ENCODE peak calls at places on chromosomes 2 and 18, in six cellular contexts. One of them, this sample, is unnamed.

GRCh38 chr2:220279840-220280239 is 652.4 kb downstream of the SLC4A3 start:
- DNase-seq in anterior cingulate cortex: no peak
- DNase-seq in RKO: no peak
- DNase-seq in tibial artery: no peak
- DNase-seq in pancreas: no peak
- DNase-seq in uterus: no peak
- DNase-seq in this sample: no peak

GRCh38 chr2:26345284-26345553 is 724 bp upstream of the SELENOI start:
- DNase-seq in anterior cingulate cortex: no peak
- DNase-seq in RKO: no peak
- DNase-seq in tibial artery: no peak
- DNase-seq in pancreas: no peak
- DNase-seq in uterus: no peak
- DNase-seq in this sample: no peak

GRCh38 chr18:7904529-7904928 is 337.4 kb downstream of the PTPRM start:
- DNase-seq in anterior cingulate cortex: no peak
- DNase-seq in RKO: no peak
- DNase-seq in tibial artery: no peak
- DNase-seq in pancreas: no peak
- DNase-seq in uterus: no peak
- DNase-seq in this sample: no peak

GRCh38 chr2:209653164-209653563 is 118.5 kb upstream of the UNC80 start:
- DNase-seq in anterior cingulate cortex: no peak
- DNase-seq in RKO: no peak
- DNase-seq in tibial artery: no peak
- DNase-seq in pancreas: no peak
- DNase-seq in uterus: no peak
- DNase-seq in this sample: no peak

GRCh38 chr2:204072443-204073324 is 136.1 kb downstream of the ICOS start:
- DNase-seq in anterior cingulate cortex: no peak
- DNase-seq in RKO: no peak
- DNase-seq in tibial artery: no peak
- DNase-seq in pancreas: peak
- DNase-seq in uterus: no peak
- DNase-seq in this sample: no peak

GRCh38 chr2:109681633-109682032 is 67.5 kb downstream of the SOWAHC start:
- DNase-seq in anterior cingulate cortex: no peak
- DNase-seq in RKO: no peak
- DNase-seq in tibial artery: peak
- DNase-seq in pancreas: no peak
- DNase-seq in uterus: no peak
- DNase-seq in this sample: no peak

GRCh38 chr2:28448738-28449100 is 47.1 kb upstream of the PLB1 start:
- DNase-seq in anterior cingulate cortex: no peak
- DNase-seq in RKO: no peak
- DNase-seq in tibial artery: no peak
- DNase-seq in pancreas: no peak
- DNase-seq in uterus: no peak
- DNase-seq in this sample: no peak

GRCh38 chr2:161873689-161874088 is 200.3 kb downstream of the DPP4 start:
- DNase-seq in anterior cingulate cortex: no peak
- DNase-seq in RKO: no peak
- DNase-seq in tibial artery: no peak
- DNase-seq in pancreas: no peak
- DNase-seq in uterus: no peak
- DNase-seq in this sample: no peak

GRCh38 chr2:133780099-133780996 is 212.1 kb upstream of the NCKAP5 start:
- DNase-seq in anterior cingulate cortex: no peak
- DNase-seq in RKO: peak
- DNase-seq in tibial artery: no peak
- DNase-seq in pancreas: peak
- DNase-seq in uterus: no peak
- DNase-seq in this sample: peak

GRCh38 chr2:62142054-62142453 is 53.9 kb upstream of the B3GNT2 start:
- DNase-seq in anterior cingulate cortex: no peak
- DNase-seq in RKO: no peak
- DNase-seq in tibial artery: no peak
- DNase-seq in pancreas: no peak
- DNase-seq in uterus: no peak
- DNase-seq in this sample: no peak

GRCh38 chr18:63604791-63605567 is 17.8 kb downstream of the SERPINB13 start:
- DNase-seq in anterior cingulate cortex: no peak
- DNase-seq in RKO: peak
- DNase-seq in tibial artery: no peak
- DNase-seq in pancreas: no peak
- DNase-seq in uterus: no peak
- DNase-seq in this sample: peak

GRCh38 chr2:238509151-238509820 is 82.6 kb downstream of the ASB1 start:
- DNase-seq in anterior cingulate cortex: no peak
- DNase-seq in RKO: no peak
- DNase-seq in tibial artery: peak
- DNase-seq in pancreas: no peak
- DNase-seq in uterus: no peak
- DNase-seq in this sample: no peak

GRCh38 chr2:160022162-160022561 is 40.3 kb downstream of the PLA2R1 start:
- DNase-seq in anterior cingulate cortex: no peak
- DNase-seq in RKO: no peak
- DNase-seq in tibial artery: no peak
- DNase-seq in pancreas: no peak
- DNase-seq in uterus: no peak
- DNase-seq in this sample: no peak

GRCh38 chr2:173999724-174000123 is 34.6 kb upstream of the SP3 start:
- DNase-seq in anterior cingulate cortex: no peak
- DNase-seq in RKO: no peak
- DNase-seq in tibial artery: no peak
- DNase-seq in pancreas: no peak
- DNase-seq in uterus: no peak
- DNase-seq in this sample: no peak

GRCh38 chr2:221283896-221284295 is 288.2 kb downstream of the EPHA4 start:
- DNase-seq in anterior cingulate cortex: no peak
- DNase-seq in RKO: no peak
- DNase-seq in tibial artery: no peak
- DNase-seq in pancreas: no peak
- DNase-seq in uterus: no peak
- DNase-seq in this sample: no peak

GRCh38 chr2:62456721-62457539 is 49.1 kb downstream of the TMEM17 start:
- DNase-seq in anterior cingulate cortex: peak
- DNase-seq in RKO: peak
- DNase-seq in tibial artery: peak
- DNase-seq in pancreas: peak
- DNase-seq in uterus: peak
- DNase-seq in this sample: peak

GRCh38 chr2:33529771-33530481 is 53.5 kb downstream of the RASGRP3 start:
- DNase-seq in anterior cingulate cortex: no peak
- DNase-seq in RKO: peak
- DNase-seq in tibial artery: no peak
- DNase-seq in pancreas: no peak
- DNase-seq in uterus: no peak
- DNase-seq in this sample: no peak

GRCh38 chr2:135202751-135203150 is 150.7 kb downstream of the RAB3GAP1 start:
- DNase-seq in anterior cingulate cortex: no peak
- DNase-seq in RKO: no peak
- DNase-seq in tibial artery: no peak
- DNase-seq in pancreas: no peak
- DNase-seq in uterus: no peak
- DNase-seq in this sample: no peak

GRCh38 chr2:218727502-218728165 is 17.0 kb downstream of the TTLL4 start:
- DNase-seq in anterior cingulate cortex: no peak
- DNase-seq in RKO: peak
- DNase-seq in tibial artery: no peak
- DNase-seq in pancreas: no peak
- DNase-seq in uterus: no peak
- DNase-seq in this sample: no peak

GRCh38 chr18:55284614-55285013 is 303.4 kb downstream of the TCF4 start:
- DNase-seq in anterior cingulate cortex: no peak
- DNase-seq in RKO: no peak
- DNase-seq in tibial artery: no peak
- DNase-seq in pancreas: no peak
- DNase-seq in uterus: no peak
- DNase-seq in this sample: no peak

GRCh38 chr2:75998451-75998850 is 287.7 kb upstream of the GCFC2 start:
- DNase-seq in anterior cingulate cortex: no peak
- DNase-seq in RKO: no peak
- DNase-seq in tibial artery: no peak
- DNase-seq in pancreas: no peak
- DNase-seq in uterus: no peak
- DNase-seq in this sample: no peak

GRCh38 chr18:63003899-63004298 is 288.6 kb downstream of the PHLPP1 start:
- DNase-seq in anterior cingulate cortex: no peak
- DNase-seq in RKO: no peak
- DNase-seq in tibial artery: no peak
- DNase-seq in pancreas: no peak
- DNase-seq in uterus: no peak
- DNase-seq in this sample: no peak

GRCh38 chr2:60554649-60555065 is 1.2 kb upstream of the BCL11A start:
- DNase-seq in anterior cingulate cortex: no peak
- DNase-seq in RKO: peak
- DNase-seq in tibial artery: no peak
- DNase-seq in pancreas: peak
- DNase-seq in uterus: no peak
- DNase-seq in this sample: peak

GRCh38 chr2:47056875-47057731 is 98.0 kb downstream of the STPG4 start:
- DNase-seq in anterior cingulate cortex: no peak
- DNase-seq in RKO: no peak
- DNase-seq in tibial artery: no peak
- DNase-seq in pancreas: no peak
- DNase-seq in uterus: no peak
- DNase-seq in this sample: no peak

GRCh38 chr2:64623232-64623879 is 30.4 kb downstream of the SERTAD2 start:
- DNase-seq in anterior cingulate cortex: no peak
- DNase-seq in RKO: no peak
- DNase-seq in tibial artery: no peak
- DNase-seq in pancreas: no peak
- DNase-seq in uterus: no peak
- DNase-seq in this sample: no peak

GRCh38 chr2:191061381-191061982 is 47.5 kb upstream of the STAT1 start:
- DNase-seq in anterior cingulate cortex: no peak
- DNase-seq in RKO: no peak
- DNase-seq in tibial artery: no peak
- DNase-seq in pancreas: no peak
- DNase-seq in uterus: no peak
- DNase-seq in this sample: no peak

GRCh38 chr2:143171817-143172216 is 42.6 kb downstream of the ARHGAP15 start:
- DNase-seq in anterior cingulate cortex: no peak
- DNase-seq in RKO: peak
- DNase-seq in tibial artery: no peak
- DNase-seq in pancreas: no peak
- DNase-seq in uterus: no peak
- DNase-seq in this sample: no peak

GRCh38 chr18:80034852-80035406 is 695 bp downstream of the RBFA start:
- DNase-seq in anterior cingulate cortex: no peak
- DNase-seq in RKO: peak
- DNase-seq in tibial artery: no peak
- DNase-seq in pancreas: no peak
- DNase-seq in uterus: no peak
- DNase-seq in this sample: no peak

GRCh38 chr2:30847329-30847728 is 40.1 kb upstream of the CAPN13 start:
- DNase-seq in anterior cingulate cortex: no peak
- DNase-seq in RKO: no peak
- DNase-seq in tibial artery: no peak
- DNase-seq in pancreas: no peak
- DNase-seq in uterus: no peak
- DNase-seq in this sample: no peak

GRCh38 chr2:28343971-28344715 is 48.5 kb upstream of the FOSL2 start:
- DNase-seq in anterior cingulate cortex: no peak
- DNase-seq in RKO: no peak
- DNase-seq in tibial artery: no peak
- DNase-seq in pancreas: no peak
- DNase-seq in uterus: no peak
- DNase-seq in this sample: no peak

GRCh38 chr2:176582990-176583481 is 313.8 kb downstream of the MTX2 start:
- DNase-seq in anterior cingulate cortex: no peak
- DNase-seq in RKO: peak
- DNase-seq in tibial artery: no peak
- DNase-seq in pancreas: no peak
- DNase-seq in uterus: peak
- DNase-seq in this sample: no peak

GRCh38 chr2:204628926-204629661 is 83.8 kb downstream of the PARD3B start:
- DNase-seq in anterior cingulate cortex: no peak
- DNase-seq in RKO: no peak
- DNase-seq in tibial artery: no peak
- DNase-seq in pancreas: no peak
- DNase-seq in uterus: no peak
- DNase-seq in this sample: no peak

GRCh38 chr18:59067873-59068272 is 71.8 kb upstream of the SEC11C start:
- DNase-seq in anterior cingulate cortex: no peak
- DNase-seq in RKO: no peak
- DNase-seq in tibial artery: no peak
- DNase-seq in pancreas: no peak
- DNase-seq in uterus: no peak
- DNase-seq in this sample: no peak

GRCh38 chr2:132676999-132677398 is 7.0 kb upstream of the LYPD1 start:
- DNase-seq in anterior cingulate cortex: no peak
- DNase-seq in RKO: peak
- DNase-seq in tibial artery: no peak
- DNase-seq in pancreas: no peak
- DNase-seq in uterus: no peak
- DNase-seq in this sample: no peak

GRCh38 chr18:2325308-2325849 is 245.9 kb downstream of the METTL4 start:
- DNase-seq in anterior cingulate cortex: no peak
- DNase-seq in RKO: no peak
- DNase-seq in tibial artery: no peak
- DNase-seq in pancreas: no peak
- DNase-seq in uterus: no peak
- DNase-seq in this sample: no peak

GRCh38 chr2:223469270-223470057 is 132.7 kb downstream of the SCG2 start:
- DNase-seq in anterior cingulate cortex: no peak
- DNase-seq in RKO: peak
- DNase-seq in tibial artery: peak
- DNase-seq in pancreas: no peak
- DNase-seq in uterus: peak
- DNase-seq in this sample: no peak

GRCh38 chr2:6960659-6961058 is 43.4 kb downstream of the RNF144A start:
- DNase-seq in anterior cingulate cortex: no peak
- DNase-seq in RKO: no peak
- DNase-seq in tibial artery: no peak
- DNase-seq in pancreas: peak
- DNase-seq in uterus: peak
- DNase-seq in this sample: no peak

GRCh38 chr2:105502625-105503334 is 103.9 kb upstream of the FHL2 start:
- DNase-seq in anterior cingulate cortex: no peak
- DNase-seq in RKO: no peak
- DNase-seq in tibial artery: no peak
- DNase-seq in pancreas: no peak
- DNase-seq in uterus: no peak
- DNase-seq in this sample: no peak

GRCh38 chr2:74648009-74648443 is at the start of gene M1AP:
- DNase-seq in anterior cingulate cortex: no peak
- DNase-seq in RKO: no peak
- DNase-seq in tibial artery: no peak
- DNase-seq in pancreas: peak
- DNase-seq in uterus: no peak
- DNase-seq in this sample: no peak

GRCh38 chr2:170905864-170906263 is 23.2 kb upstream of the GORASP2 start:
- DNase-seq in anterior cingulate cortex: no peak
- DNase-seq in RKO: no peak
- DNase-seq in tibial artery: no peak
- DNase-seq in pancreas: no peak
- DNase-seq in uterus: no peak
- DNase-seq in this sample: no peak